ENCODE peak calls at places on chromosome 11, in six cellular contexts. E is nephron progenitor cell, W is AG04450, D is GM20000, R is adrenal gland, G is GM13977. F is an unnamed sample.

GRCh38 chr11:105189586-105189985 is 50.0 kb upstream of the CARD18 start:
- DNase-seq in G (no peak), E (no peak), D (no peak), R (peak), W (no peak), F (no peak)

GRCh38 chr11:10324474-10324873 is 19.6 kb downstream of the ADM start:
- DNase-seq in R (no peak), W (no peak), E (no peak), G (no peak), D (no peak), F (no peak)

GRCh38 chr11:14189874-14190273 is 169.1 kb downstream of the RRAS2 start:
- DNase-seq in W (no peak), G (no peak), D (no peak), R (peak), E (no peak), F (no peak)

GRCh38 chr11:78952866-78953265 is 378.2 kb upstream of the NARS2 start:
- DNase-seq in W (no peak), D (no peak), G (no peak), R (no peak), E (no peak), F (no peak)

GRCh38 chr11:77109236-77110019 is 6.8 kb downstream of the OMP start:
- DNase-seq in R (peak), D (no peak), W (no peak), G (no peak), E (no peak), F (no peak)

GRCh38 chr11:126303623-126304456 is at the start of gene DCPS:
- DNase-seq in D (peak), E (peak), W (peak), R (peak), G (peak), F (peak)

GRCh38 chr11:71191201-71191600 is 61.2 kb downstream of the SHANK2 start:
- DNase-seq in G (no peak), R (no peak), D (no peak), E (no peak), W (no peak), F (no peak)

GRCh38 chr11:61413496-61413895 is 16.3 kb downstream of the CPSF7 start:
- DNase-seq in E (no peak), W (no peak), D (no peak), R (peak), G (no peak), F (no peak)

GRCh38 chr11:78050964-78051831 is 12.5 kb upstream of the THRSP start:
- DNase-seq in W (no peak), G (no peak), E (no peak), R (no peak), D (no peak), F (no peak)

GRCh38 chr11:68090287-68090686 is 30.9 kb downstream of the CHKA start:
- DNase-seq in E (no peak), D (no peak), W (no peak), G (no peak), R (no peak), F (no peak)

GRCh38 chr11:44065851-44066731 is at the start of gene ACCS:
- DNase-seq in E (peak), D (peak), R (peak), W (peak), G (peak), F (peak)

GRCh38 chr11:118633979-118634378 is 26.6 kb downstream of the PHLDB1 start:
- DNase-seq in R (no peak), E (no peak), D (no peak), G (no peak), W (no peak), F (no peak)

GRCh38 chr11:104254347-104254746 is 90.4 kb upstream of the PDGFD start:
- DNase-seq in D (peak), G (peak), E (peak), W (no peak), R (peak), F (peak)

GRCh38 chr11:3835752-3836151 is 5.0 kb downstream of the RHOG start:
- DNase-seq in E (no peak), D (no peak), G (no peak), R (no peak), W (no peak), F (no peak)

GRCh38 chr11:68269414-68270081 is 2.2 kb downstream of the C11orf24 start:
- DNase-seq in G (no peak), D (no peak), E (no peak), W (peak), R (no peak), F (no peak)

GRCh38 chr11:116548286-116548685 is 224.5 kb downstream of the BUD13 start:
- DNase-seq in E (no peak), W (no peak), R (no peak), G (no peak), D (no peak), F (no peak)

GRCh38 chr11:13776134-13776815 is 107.8 kb downstream of the FAR1 start:
- DNase-seq in R (no peak), G (no peak), W (no peak), E (peak), D (no peak), F (no peak)

GRCh38 chr11:69475866-69476714 is 5.4 kb upstream of the LINC01488 start:
- DNase-seq in D (no peak), E (no peak), G (no peak), W (no peak), R (no peak), F (no peak)

GRCh38 chr11:16924826-16925494 is 89.3 kb downstream of the PLEKHA7 start:
- DNase-seq in R (peak), E (peak), G (peak), W (no peak), D (peak), F (peak)

GRCh38 chr11:66414120-66414934 is 6.5 kb upstream of the NPAS4 start:
- DNase-seq in E (no peak), W (no peak), R (no peak), G (no peak), D (no peak), F (no peak)

GRCh38 chr11:122703541-122704272 is 48.2 kb downstream of the UBASH3B start:
- DNase-seq in E (no peak), R (no peak), G (no peak), W (no peak), D (no peak), F (no peak)

GRCh38 chr11:129999407-129999806 is 3.2 kb downstream of the PRDM10 start:
- DNase-seq in D (no peak), R (no peak), W (no peak), E (no peak), G (no peak), F (no peak)

GRCh38 chr11:58742981-58743880 is 11.5 kb upstream of the GLYAT start:
- DNase-seq in E (peak), G (no peak), R (no peak), D (no peak), W (no peak), F (no peak)

GRCh38 chr11:125110996-125111340 is 458 bp downstream of the TMEM218 start:
- DNase-seq in G (no peak), D (no peak), W (no peak), E (peak), R (no peak), F (no peak)

GRCh38 chr11:76769645-76770586 is 13.2 kb upstream of the TSKU start:
- DNase-seq in G (no peak), R (peak), W (no peak), D (no peak), E (no peak), F (no peak)

GRCh38 chr11:72831521-72832300 is 17.5 kb downstream of the ATG16L2 start:
- DNase-seq in D (peak), R (peak), E (peak), W (no peak), G (no peak), F (peak)

GRCh38 chr11:78914503-78914902 is 339.8 kb upstream of the NARS2 start:
- DNase-seq in R (no peak), E (no peak), G (no peak), W (no peak), D (no peak), F (no peak)

GRCh38 chr11:110858556-110858921 is 146.3 kb upstream of the ARHGAP20 start:
- DNase-seq in W (no peak), D (no peak), G (no peak), R (peak), E (peak), F (no peak)

GRCh38 chr11:120248551-120249278 is 8.8 kb downstream of the POU2F3 start:
- DNase-seq in G (no peak), D (no peak), E (no peak), R (no peak), W (no peak), F (no peak)

GRCh38 chr11:118143661-118144185 is 8.9 kb downstream of the SCN4B start:
- DNase-seq in R (no peak), E (no peak), D (no peak), W (no peak), G (no peak), F (no peak)

GRCh38 chr11:35605691-35606090 is 12.6 kb upstream of the FJX1 start:
- DNase-seq in D (no peak), W (no peak), G (no peak), E (peak), R (peak), F (no peak)
- TF ChIP-seq CTCF in D (no peak), W (no peak), G (no peak), E (no peak), R (no peak), F (no peak)

DNA sequence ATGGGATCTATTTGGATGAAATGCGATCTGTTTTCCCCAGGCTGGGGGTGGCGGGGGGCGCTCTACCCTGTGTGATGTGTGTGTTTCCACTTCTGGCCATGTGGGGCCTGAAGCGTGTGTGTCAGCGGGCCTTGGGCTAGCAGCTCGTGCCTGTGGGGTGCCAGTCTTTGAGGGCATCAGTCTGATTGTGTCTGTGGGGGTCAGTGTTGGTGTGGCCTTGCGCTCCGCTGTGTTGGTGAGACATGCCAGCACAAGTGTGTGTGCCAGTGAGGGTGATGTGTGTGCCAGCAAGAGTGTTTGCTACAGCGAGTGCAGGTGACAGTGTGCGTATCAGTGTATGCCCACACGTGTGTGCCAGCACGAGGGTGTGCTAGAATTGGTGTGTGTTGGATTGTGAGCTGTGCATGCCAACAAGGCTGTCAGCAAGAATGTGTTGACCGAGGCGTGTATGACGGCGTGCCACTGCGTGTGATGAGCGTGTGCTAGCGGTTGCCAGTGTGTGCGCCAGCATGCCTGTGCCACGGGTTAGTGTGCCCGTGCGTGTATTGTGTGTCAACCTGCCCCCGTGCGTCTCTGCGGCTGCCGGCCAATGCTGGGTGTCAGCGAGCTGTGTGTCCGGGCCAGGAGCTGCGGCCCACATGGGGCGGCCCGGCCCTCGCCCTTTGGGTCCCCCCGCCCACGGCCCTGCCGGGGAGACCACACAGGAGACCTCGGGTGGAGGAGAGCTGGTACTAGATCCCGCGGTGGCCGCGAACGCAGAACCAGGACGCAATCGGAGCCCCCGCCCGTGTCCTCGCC is 519 bp downstream of the ARRB1 start:
- DNase-seq in R (peak), D (peak), G (no peak), W (no peak), E (peak), F (no peak)
- TF ChIP-seq CTCF in R (no peak), D (no peak), G (no peak), W (peak), E (no peak), F (peak)

GRCh38 chr11:11335043-11335442 is 18.0 kb downstream of the CSNK2A3 start:
- DNase-seq in R (no peak), E (no peak), D (no peak), G (no peak), W (no peak), F (no peak)
- TF ChIP-seq CTCF in R (no peak), E (no peak), D (no peak), G (no peak), W (no peak), F (no peak)

DNA sequence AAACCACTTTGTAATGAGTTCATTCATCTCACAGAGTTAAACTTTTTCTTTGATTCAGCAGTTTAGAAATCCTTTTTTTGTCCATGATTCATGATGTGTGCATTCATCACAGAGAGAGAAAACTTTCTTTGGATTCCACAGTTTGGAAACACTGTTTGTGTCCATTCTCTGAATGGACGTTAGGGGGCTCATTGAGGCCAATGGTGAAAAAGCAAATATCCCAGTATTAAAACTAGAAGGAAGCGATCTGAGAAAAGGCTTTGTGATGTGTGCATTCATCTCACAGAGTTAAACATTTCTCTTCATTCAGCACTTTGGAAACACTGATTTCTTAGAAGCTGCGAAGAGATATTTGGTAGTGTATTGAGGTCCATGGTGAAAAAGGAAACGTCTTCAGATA is 155.6 kb upstream of the TRIM48 start:
- DNase-seq in G (no peak), R (no peak), D (no peak), E (no peak), W (no peak), F (no peak)
- TF ChIP-seq CTCF in G (no peak), R (no peak), D (no peak), E (no peak), W (no peak), F (no peak)

F was measured in progenitor cell of endocrine pancreas.